ENCODE peak calls at places on chromosomes 3 and 15, in nine cellular contexts. A, R, E, B, L, I, V, N and T are unnamed samples.

GRCh38 chr15:52171386-52171785 is 19.8 kb downstream of the GNB5 start:
- DNase-seq in I (peak), V (no peak), A (no peak), N (no peak), E (no peak), L (no peak), R (no peak), B (peak), T (peak)

GRCh38 chr15:92605225-92605944 is 50.2 kb downstream of the FAM174B start:
- DNase-seq in B (no peak), E (no peak), R (no peak), N (no peak), I (no peak), A (no peak), V (no peak), L (no peak), T (no peak)

GRCh38 chr15:32993285-32993684 is 201.2 kb downstream of the FMN1 start:
- DNase-seq in N (no peak), B (peak), E (no peak), V (no peak), R (no peak), A (no peak), L (no peak), I (no peak), T (peak)

GRCh38 chr3:177803495-177803894 is 606.2 kb upstream of the TBL1XR1 start:
- DNase-seq in E (no peak), A (no peak), I (no peak), R (no peak), N (no peak), B (no peak), V (no peak), L (no peak), T (no peak)

GRCh38 chr3:24273491-24273890 is 221.2 kb downstream of the THRB start:
- DNase-seq in B (no peak), V (peak), E (no peak), N (no peak), R (no peak), L (no peak), I (no peak), A (no peak), T (no peak)

GRCh38 chr3:71991051-71991450 is 206.1 kb upstream of the PROK2 start:
- DNase-seq in E (no peak), R (no peak), B (no peak), L (no peak), A (no peak), N (no peak), V (no peak), I (no peak), T (no peak)

GRCh38 chr15:67833504-67834248 is 6.2 kb downstream of the RNU6-1 start:
- DNase-seq in R (peak), V (peak), L (no peak), I (peak), E (peak), N (no peak), A (no peak), B (peak), T (peak)

GRCh38 chr3:169869484-169870304 is at the start of gene LRRC31:
- DNase-seq in R (no peak), L (no peak), V (no peak), N (no peak), A (no peak), B (no peak), I (no peak), E (no peak), T (no peak)

GRCh38 chr15:78671626-78672211 is 30.7 kb upstream of the CHRNB4 start:
- DNase-seq in V (no peak), E (no peak), L (no peak), B (peak), N (peak), R (no peak), A (no peak), I (no peak), T (no peak)

GRCh38 chr15:44535509-44536297 is 1.2 kb upstream of the EIF3J start:
- DNase-seq in A (no peak), I (no peak), B (peak), N (no peak), L (no peak), R (no peak), V (peak), E (no peak), T (peak)

GRCh38 chr15:62932436-62932835 is 110.1 kb upstream of the TPM1 start:
- DNase-seq in V (no peak), N (no peak), E (no peak), B (no peak), A (no peak), I (no peak), L (no peak), R (no peak), T (no peak)

GRCh38 chr3:101216710-101217457 is 103.5 kb downstream of the IMPG2 start:
- DNase-seq in V (no peak), I (no peak), N (no peak), E (no peak), B (no peak), R (no peak), A (no peak), L (no peak), T (no peak)

GRCh38 chr3:54596087-54596486 is 331.8 kb downstream of the LRTM1 start:
- DNase-seq in L (no peak), N (no peak), R (no peak), B (no peak), A (no peak), V (no peak), I (no peak), E (no peak), T (no peak)

GRCh38 chr15:88661766-88662556 is 23.1 kb downstream of the ISG20 start:
- DNase-seq in N (no peak), I (no peak), R (no peak), V (no peak), L (no peak), E (no peak), A (no peak), B (no peak), T (no peak)

GRCh38 chr3:196648856-196649255 is 9.4 kb downstream of the NRROS start:
- DNase-seq in I (no peak), B (no peak), A (no peak), L (no peak), E (no peak), R (no peak), N (no peak), V (no peak), T (no peak)

GRCh38 chr3:42819351-42819965 is 10.2 kb downstream of the ACKR2 start:
- DNase-seq in I (no peak), A (no peak), L (no peak), R (no peak), N (no peak), B (peak), E (no peak), V (peak), T (no peak)

GRCh38 chr15:100727291-100727851 is 125.0 kb downstream of the ASB7 start:
- DNase-seq in I (no peak), A (no peak), L (no peak), B (peak), E (no peak), R (no peak), V (no peak), N (no peak), T (peak)

GRCh38 chr15:25468611-25469010 is 29.8 kb upstream of the UBE3A start:
- DNase-seq in B (no peak), R (no peak), N (no peak), A (no peak), L (no peak), V (no peak), E (no peak), I (no peak), T (no peak)

GRCh38 chr3:99269606-99270355 is 368.3 kb upstream of the DCBLD2 start:
- DNase-seq in V (no peak), B (no peak), A (no peak), R (no peak), L (no peak), I (no peak), N (no peak), E (no peak), T (no peak)

GRCh38 chr3:184160456-184160855 is 5.3 kb downstream of the DVL3 start:
- DNase-seq in V (no peak), B (no peak), E (no peak), I (peak), R (no peak), L (no peak), A (no peak), N (no peak), T (no peak)

GRCh38 chr3:193869221-193870201 is 266.4 kb upstream of the HES1 start:
- DNase-seq in R (peak), V (no peak), A (no peak), N (peak), B (peak), E (peak), I (peak), L (peak), T (peak)

GRCh38 chr15:100558771-100559254 is 30.1 kb upstream of the CERS3 start:
- DNase-seq in V (no peak), A (no peak), N (no peak), E (no peak), L (no peak), R (no peak), B (no peak), I (no peak), T (no peak)

GRCh38 chr3:123090700-123091585 is 24.1 kb downstream of the PDIA5 start:
- DNase-seq in I (no peak), N (no peak), V (no peak), E (no peak), L (no peak), B (no peak), A (no peak), R (no peak), T (no peak)

GRCh38 chr15:31236184-31237041 is 90.2 kb upstream of the KLF13 start:
- DNase-seq in V (peak), R (peak), N (no peak), I (peak), B (peak), L (no peak), A (no peak), E (peak), T (no peak)

GRCh38 chr15:100942656-100943055 is 23.5 kb downstream of the LRRK1 start:
- DNase-seq in E (no peak), V (no peak), I (no peak), L (no peak), N (no peak), B (no peak), R (no peak), A (no peak), T (no peak)

GRCh38 chr3:23648965-23649328 is 156.8 kb upstream of the UBE2E1 start:
- DNase-seq in I (peak), L (no peak), N (no peak), R (no peak), B (no peak), A (no peak), E (no peak), V (no peak), T (no peak)

GRCh38 chr15:51260262-51260661 is 78.1 kb downstream of the CYP19A1 start:
- DNase-seq in B (peak), E (no peak), N (no peak), I (no peak), V (no peak), R (no peak), A (no peak), L (no peak), T (no peak)

GRCh38 chr3:158768361-158768787 is 33.5 kb upstream of the MFSD1 start:
- DNase-seq in N (no peak), B (no peak), L (no peak), R (peak), I (peak), E (peak), A (no peak), V (peak), T (no peak)

DNA sequence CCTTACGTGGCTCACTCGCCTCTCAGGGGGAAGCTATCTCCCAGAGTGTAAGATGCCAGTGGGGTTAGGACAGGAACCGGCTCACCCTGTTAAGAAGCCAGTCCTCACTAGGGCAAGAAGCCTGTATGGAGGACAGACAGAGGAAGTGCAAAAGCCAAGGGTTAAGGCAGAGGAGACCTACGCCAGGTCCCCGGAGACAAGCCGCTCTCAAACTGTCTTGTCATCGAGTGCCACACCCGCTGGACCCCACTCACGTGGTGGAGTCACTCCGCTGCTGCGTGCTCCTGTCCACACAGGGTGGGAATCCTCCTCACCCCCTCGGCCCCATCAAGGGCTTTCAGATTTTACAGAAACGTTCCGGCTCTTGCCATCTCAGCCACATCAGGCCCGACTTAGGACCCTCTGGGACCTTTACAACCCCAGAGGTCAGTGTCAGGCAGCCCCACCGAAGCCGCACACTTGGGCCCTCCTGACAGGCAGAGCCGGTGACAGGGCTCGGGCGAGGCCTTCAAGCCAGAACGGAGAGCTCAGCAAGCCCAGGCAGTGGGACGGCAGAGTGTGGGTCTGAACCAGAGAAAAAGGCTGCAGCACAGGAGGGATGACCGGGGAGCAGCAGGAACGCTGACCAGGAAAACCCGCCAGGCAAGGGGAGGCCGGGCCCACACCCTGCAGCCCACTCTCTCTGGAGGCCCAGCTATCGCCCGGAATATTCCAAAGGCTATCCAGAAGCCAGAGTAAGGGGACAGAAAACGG is 61.7 kb downstream of the XXYLT1 start:
- DNase-seq in B (peak), E (no peak), I (no peak), L (no peak), A (no peak), N (no peak), R (no peak), V (no peak), T (peak)
- H3K4me3 ChIP-seq in B (no peak), E (no peak), I (no peak), L (no peak), A (peak), N (no peak), R (no peak), V (no peak), T (no peak)

GRCh38 chr15:60695713-60696522 is 217.0 kb upstream of the ICE2 start:
- DNase-seq in E (no peak), B (no peak), R (no peak), V (no peak), I (no peak), N (no peak), L (no peak), A (no peak), T (no peak)
- TF ChIP-seq MAX in E (no peak), B (no peak), R (no peak), V (no peak), I (no peak), N (no peak), L (no peak), A (no peak), T (no peak)

GRCh38 chr3:14897266-14897665 is 50.1 kb upstream of the NR2C2 start:
- DNase-seq in I (no peak), L (no peak), V (no peak), R (no peak), N (no peak), E (no peak), A (no peak), B (no peak), T (no peak)
- TF ChIP-seq CTCF in I (no peak), L (no peak), V (no peak), R (no peak), N (no peak), E (no peak), A (no peak), B (no peak), T (no peak)

GRCh38 chr15:77633134-77633912 is 611 bp upstream of the LINGO1 start:
- DNase-seq in L (peak), V (peak), E (peak), I (peak), A (no peak), R (peak), N (peak), B (peak), T (peak)

GRCh38 chr15:77633913-77634265 is 1.2 kb upstream of the LINGO1 start:
- DNase-seq in E (no peak), R (no peak), A (no peak), V (no peak), I (no peak), N (peak), B (no peak), L (no peak), T (no peak)

GRCh38 chr15:77632760-77633133 is at the start of gene LINGO1:
- DNase-seq in E (peak), V (no peak), R (peak), A (no peak), B (no peak), I (no peak), N (no peak), L (no peak), T (peak)

GRCh38 chr15:77636209-77636608 is 3.5 kb upstream of the LINGO1 start:
- DNase-seq in V (no peak), A (no peak), N (no peak), E (no peak), B (no peak), I (no peak), L (no peak), R (no peak), T (no peak)

GRCh38 chr15:77634266-77634962 is 1.7 kb upstream of the LINGO1 start:
- DNase-seq in N (no peak), L (peak), R (peak), E (peak), B (peak), I (peak), A (no peak), V (peak), T (peak)
- H3K4me3 ChIP-seq in N (peak), L (no peak), R (no peak), E (no peak), B (no peak), I (no peak), A (no peak), V (no peak), T (no peak)

GRCh38 chr3:47578691-47579632 is at the start of gene CSPG5:
- DNase-seq in V (no peak), L (no peak), B (peak), A (no peak), N (no peak), E (peak), I (no peak), R (no peak), T (peak)
- TF ChIP-seq MAX in V (peak), L (no peak), B (no peak), A (no peak), N (peak), E (peak), I (no peak), R (no peak), T (no peak)

DNA sequence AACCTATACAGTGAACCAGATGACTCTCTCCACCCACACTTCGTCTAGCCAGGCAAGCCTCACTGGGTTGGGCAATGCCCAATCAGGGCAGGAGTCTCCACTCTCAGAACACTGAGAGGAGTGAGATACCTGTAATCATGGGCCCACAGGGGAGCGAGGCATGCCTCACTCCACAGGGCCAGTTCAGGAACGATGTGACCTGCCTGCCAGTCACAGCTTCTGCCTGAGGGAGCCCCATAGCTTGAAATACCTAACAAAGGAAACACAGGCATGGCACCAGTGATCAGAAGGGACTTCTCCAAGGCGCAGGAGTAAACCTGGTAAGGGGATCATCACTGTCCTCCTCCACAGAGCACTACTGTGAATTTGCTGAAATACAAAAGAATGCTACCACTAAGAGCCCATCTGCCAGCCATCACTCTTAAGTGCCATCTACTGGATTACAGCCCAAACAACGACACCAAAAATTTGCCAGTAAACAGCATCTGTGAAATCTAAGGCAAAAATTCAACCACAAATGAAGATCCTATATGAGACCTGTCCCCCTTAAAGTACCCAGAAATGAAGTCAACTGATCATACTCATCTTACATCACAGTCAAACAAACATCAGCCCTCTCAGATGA is 689.9 kb upstream of the SEMA6D start:
- DNase-seq in B (peak), A (no peak), N (no peak), V (no peak), R (no peak), I (no peak), E (no peak), L (no peak), T (peak)
- TF ChIP-seq CTCF in B (no peak), A (peak), N (peak), V (no peak), R (no peak), I (no peak), E (no peak), L (no peak), T (peak)

GRCh38 chr3:102673271-102674115 is 238.7 kb downstream of the ZPLD1 start:
- DNase-seq in E (peak), N (peak), I (peak), B (peak), V (peak), A (peak), L (peak), R (peak), T (peak)
- H3K4me3 ChIP-seq in E (no peak), N (no peak), I (no peak), B (peak), V (no peak), A (no peak), L (peak), R (no peak), T (no peak)